ENCODE peak calls at places on chromosomes 5 and 9, in five cellular contexts. Z is activated CD4-positive, alpha-beta T cell treated with anti-CD3 and anti-CD28 coated beads, Interleukin-2, amount 10 ng/mL, durations not matched to agents 7 days and 5 days; O is activated CD8-positive, alpha-beta memory T cell treated with anti-CD3 and anti-CD28 coated beads, Interleukin-2, amount 50 U/mL, for 48 hours; G is GM12878; H is NCI-H1436. S is an unnamed sample.

GRCh38 chr5:139950436-139950835 is 92.7 kb downstream of the NRG2 start:
- DNase-seq in Z (no peak), O (no peak), G (no peak), H (no peak), S (no peak)

GRCh38 chr5:131185523-131186104 is 14.9 kb downstream of the LYRM7 start:
- DNase-seq in Z (no peak), O (no peak), G (no peak), H (no peak), S (no peak)

GRCh38 chr5:96976-97640 is 5.1 kb downstream of the PLEKHG4B start:
- DNase-seq in Z (no peak), O (no peak), G (no peak), H (no peak), S (no peak)

GRCh38 chr9:132804576-132805295 is 73.3 kb downstream of the AK8 start:
- DNase-seq in Z (no peak), O (no peak), G (no peak), H (no peak), S (peak; percentile 32)

GRCh38 chr5:171957591-171958251 is 48.7 kb downstream of the FBXW11 start:
- DNase-seq in Z (peak; percentile 15), O (peak; percentile 72), G (peak; percentile 69), H (no peak), S (no peak)

GRCh38 chr9:131873891-131874440 is 134.1 kb upstream of the RAPGEF1 start:
- DNase-seq in Z (no peak), O (no peak), G (no peak), H (no peak), S (no peak)

GRCh38 chr9:91766301-91766700 is 183.7 kb downstream of the ROR2 start:
- DNase-seq in Z (no peak), O (no peak), G (no peak), H (peak; percentile 44), S (no peak)

GRCh38 chr9:135199489-135199888 is 112.0 kb downstream of the OLFM1 start:
- DNase-seq in Z (no peak), O (no peak), G (no peak), H (no peak), S (no peak)

GRCh38 chr5:168443950-168444700 is 42.1 kb upstream of the RARS1 start:
- DNase-seq in Z (no peak), O (no peak), G (no peak), H (no peak), S (no peak)

S was measured in NCI-H526.